ENCODE peak calls at places on chromosomes 1 and 21, in five cellular contexts. O is HepG2, S is uterus, Q is fibroblast of pulmonary artery, H is cardiac fibroblast. K is an unnamed sample.

GRCh38 chr1:23441446-23442148 is 17.0 kb upstream of the TCEA3 start:
- DNase-seq in S (peak), O (no peak), H (no peak), Q (no peak), K (no peak)

GRCh38 chr1:119531606-119532323 is 24.8 kb downstream of the HSD3B1 start:
- DNase-seq in O (no peak), S (no peak), Q (no peak), H (no peak), K (peak)

GRCh38 chr21:44848821-44849521 is 24.5 kb downstream of the PTTG1IP start:
- DNase-seq in O (no peak), S (no peak), Q (no peak), H (no peak), K (no peak)

GRCh38 chr1:240831191-240831631 is 219.3 kb upstream of the GREM2 start:
- DNase-seq in O (no peak), S (no peak), H (peak), Q (peak), K (peak)

GRCh38 chr21:36150192-36150711 is 6.4 kb upstream of the DOP1B start:
- DNase-seq in Q (peak), H (peak), O (no peak), S (peak), K (peak)

GRCh38 chr21:38494688-38495087 is 3.6 kb downstream of the ERG start:
- DNase-seq in H (peak), Q (no peak), O (no peak), S (no peak), K (no peak)

GRCh38 chr1:234976880-234977680 is 151.6 kb downstream of the TOMM20 start:
- DNase-seq in O (no peak), S (peak), H (no peak), Q (no peak), K (no peak)

GRCh38 chr1:44775078-44775929 is at the start of gene RPS8:
- DNase-seq in H (peak), S (peak), O (peak), Q (peak), K (peak)

GRCh38 chr1:211511947-211512346 is 20.0 kb upstream of the RD3 start:
- DNase-seq in Q (peak), S (no peak), H (peak), O (no peak), K (no peak)

DNA sequence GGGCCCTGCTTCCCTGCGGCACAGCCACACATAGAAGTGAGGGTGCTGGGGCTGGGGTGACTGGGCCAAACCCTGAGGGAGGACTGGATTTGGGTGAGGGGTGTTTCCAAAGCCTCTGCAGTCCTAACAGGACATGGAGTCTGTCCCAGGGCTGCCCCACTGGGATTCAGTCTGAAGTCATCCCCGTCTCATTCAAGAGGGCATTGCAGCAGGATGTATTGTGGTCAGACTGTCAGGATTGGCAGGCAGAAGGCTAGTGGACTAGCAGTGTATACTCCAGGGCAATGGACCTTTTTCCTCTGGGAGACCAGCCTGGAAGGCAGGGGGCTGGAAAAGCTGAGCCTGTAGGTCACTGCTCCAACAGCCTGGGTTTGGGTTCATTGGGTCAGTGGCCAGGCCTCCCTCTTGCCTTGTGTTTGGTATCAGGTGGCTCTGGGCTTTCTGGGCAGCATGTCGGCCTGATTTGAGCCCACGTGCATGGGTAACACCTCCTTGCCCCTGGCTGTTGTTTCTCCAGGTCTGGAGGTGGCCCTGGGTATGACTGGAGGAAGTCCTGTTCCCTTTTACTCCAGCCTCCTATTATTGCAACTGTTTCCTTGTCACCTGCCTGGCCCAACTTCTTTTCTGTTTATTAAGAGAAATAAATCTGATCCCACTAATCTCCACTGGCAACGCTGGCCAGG is 41.0 kb upstream of the SYNC start:
- DNase-seq in O (no peak), Q (no peak), S (no peak), H (no peak), K (no peak)
- H3K4me3 ChIP-seq in O (peak), Q (no peak), S (no peak), H (no peak), K (no peak)

GRCh38 chr1:65471213-65471833 is 50.9 kb downstream of the LEPR start:
- DNase-seq in Q (no peak), O (peak), H (no peak), S (no peak), K (no peak)
- H3K4me3 ChIP-seq in Q (no peak), O (peak), H (no peak), S (no peak), K (no peak)

GRCh38 chr1:36450919-36451305 is 661 bp upstream of the OSCP1 start:
- DNase-seq in O (no peak), H (no peak), Q (no peak), S (no peak), K (no peak)
- H3K4me3 ChIP-seq in O (peak), H (peak), Q (peak), S (peak), K (peak)

DNA sequence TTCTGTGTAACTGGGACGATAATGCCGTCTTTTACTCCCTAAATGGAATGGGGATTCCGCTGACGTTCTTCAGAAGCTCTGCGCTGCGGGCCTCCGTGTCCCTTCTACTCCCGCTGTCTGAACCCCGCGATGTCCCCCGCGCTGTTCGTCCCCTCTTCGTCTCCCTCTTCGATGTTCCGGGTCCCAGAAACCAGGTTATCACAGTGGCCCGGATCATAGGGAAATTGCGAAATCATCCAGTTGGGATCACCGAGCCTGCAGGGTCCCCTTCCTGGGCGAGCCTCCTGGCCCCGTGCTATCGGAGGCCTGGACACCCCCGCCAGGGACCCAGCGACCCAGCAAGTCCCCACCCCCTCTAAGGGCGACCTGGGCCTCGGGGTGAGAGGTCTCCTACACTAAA is 154.2 kb downstream of the PPIAL4G start:
- DNase-seq in H (no peak), Q (no peak), S (no peak), O (no peak), K (no peak)
- H3K4me3 ChIP-seq in H (no peak), Q (no peak), S (no peak), O (no peak), K (no peak)

GRCh38 chr1:115977481-115978258 is 1.4 kb downstream of the SLC22A15 start:
- DNase-seq in Q (peak), S (no peak), H (peak), O (peak), K (peak)
- H3K4me3 ChIP-seq in Q (no peak), S (no peak), H (no peak), O (no peak), K (peak)

GRCh38 chr1:200873671-200874397 is 1.1 kb downstream of the GPR25 start:
- DNase-seq in H (peak), Q (no peak), S (no peak), O (no peak), K (no peak)
- H3K4me3 ChIP-seq in H (no peak), Q (no peak), S (no peak), O (no peak), K (no peak)

DNA sequence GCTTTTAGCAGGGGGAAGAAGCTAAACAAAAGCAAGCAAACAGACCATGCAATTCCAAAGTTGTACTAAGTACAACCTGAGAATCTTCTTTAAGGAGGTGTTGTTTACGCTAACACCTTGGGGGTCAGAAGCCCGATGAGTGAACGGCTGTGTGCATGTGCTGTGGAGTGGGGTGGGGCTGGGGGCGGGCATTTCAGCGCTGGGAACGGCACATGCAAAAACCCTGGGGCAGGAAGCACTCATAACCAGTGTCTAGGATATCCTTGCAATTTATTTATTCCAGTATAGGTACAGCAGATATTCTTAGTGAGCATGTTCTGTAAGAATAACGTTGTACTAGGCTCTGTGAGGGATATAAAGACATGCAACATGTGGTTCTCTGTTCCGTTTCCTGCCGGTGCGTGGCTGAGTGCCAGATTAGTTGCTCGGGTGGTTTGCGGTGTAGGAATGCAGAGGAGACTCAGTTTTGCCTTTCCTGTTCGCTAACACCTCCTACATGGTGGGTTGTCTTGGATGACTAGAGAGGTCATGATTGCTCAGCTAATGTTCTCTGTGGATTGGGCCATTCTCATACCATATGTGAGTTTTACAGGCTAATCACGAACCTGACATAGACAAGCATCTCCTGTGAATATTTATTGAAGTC is 3.7 kb downstream of the FASLG start:
- DNase-seq in O (no peak), S (peak), H (peak), Q (peak), K (peak)
- H3K4me3 ChIP-seq in O (no peak), S (no peak), H (no peak), Q (no peak), K (no peak)

GRCh38 chr1:2317230-2318065 is 73.9 kb downstream of the MORN1 start:
- DNase-seq in Q (no peak), O (peak), H (no peak), S (no peak), K (no peak)

GRCh38 chr1:2314803-2315710 is 76.3 kb downstream of the MORN1 start:
- DNase-seq in O (peak), Q (peak), H (no peak), S (peak), K (peak)

GRCh38 chr1:2314297-2314802 is 77.0 kb downstream of the MORN1 start:
- DNase-seq in S (peak), H (peak), Q (peak), O (peak), K (peak)

GRCh38 chr1:2316451-2316940 is 74.9 kb downstream of the MORN1 start:
- DNase-seq in S (no peak), O (no peak), H (no peak), Q (no peak), K (no peak)

DNA sequence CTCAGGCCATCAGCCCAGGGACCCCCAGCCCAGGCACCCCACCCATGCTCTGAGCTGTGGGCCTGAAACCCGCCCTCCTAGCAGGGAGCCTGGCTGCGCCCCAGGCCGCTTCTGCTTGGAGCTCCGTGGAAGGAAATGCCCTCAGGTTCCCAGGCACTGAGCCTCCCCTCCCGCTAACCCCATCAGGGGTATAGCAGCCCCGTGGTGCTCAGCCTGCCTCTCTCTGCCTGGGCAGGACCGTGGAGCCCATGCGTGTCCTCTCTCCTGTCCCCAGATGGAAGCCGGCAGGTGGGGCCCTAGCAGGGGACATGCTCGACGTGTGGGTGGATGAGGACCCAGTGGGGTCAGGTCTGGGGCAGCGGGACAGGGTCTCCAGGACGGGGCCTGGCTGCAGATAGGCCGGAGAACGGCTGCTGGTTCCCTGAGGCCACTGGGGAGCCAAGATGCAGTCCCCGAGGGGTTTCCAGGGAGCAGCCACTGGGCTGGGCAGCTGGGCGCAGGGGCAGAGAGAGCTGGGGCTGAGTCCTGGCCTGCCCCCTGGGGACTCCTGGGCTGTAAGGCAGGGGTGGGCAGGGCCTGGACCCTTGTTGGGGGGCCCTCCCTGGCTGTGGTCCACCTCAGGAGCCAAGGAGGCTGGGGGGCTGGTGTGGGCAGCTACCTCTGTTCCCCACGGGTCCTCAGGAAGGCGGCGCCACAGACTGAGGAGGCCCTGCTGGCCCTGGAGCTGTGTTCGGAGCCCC is 75.5 kb downstream of the MORN1 start:
- DNase-seq in S (no peak), H (no peak), Q (no peak), O (no peak), K (no peak)
- H3K4me3 ChIP-seq in S (no peak), H (no peak), Q (no peak), O (peak), K (no peak)

GRCh38 chr1:46665983-46666382 is 2.2 kb downstream of the ATPAF1 start:
- DNase-seq in Q (no peak), H (no peak), O (no peak), S (no peak), K (no peak)
- H3K4me3 ChIP-seq in Q (no peak), H (no peak), O (no peak), S (no peak), K (no peak)

GRCh38 chr1:40421694-40422384 is 28.4 kb upstream of the ZFP69B start:
- DNase-seq in S (no peak), O (peak), Q (peak), H (peak), K (peak)

GRCh38 chr1:40421348-40421693 is 29.0 kb upstream of the ZFP69B start:
- DNase-seq in O (no peak), H (no peak), S (no peak), Q (no peak), K (no peak)

GRCh38 chr1:40423264-40423642 is 27.0 kb upstream of the ZFP69B start:
- DNase-seq in O (no peak), H (no peak), Q (no peak), S (no peak), K (no peak)

GRCh38 chr1:40423951-40424618 is 26.2 kb upstream of the ZFP69B start:
- DNase-seq in Q (no peak), O (no peak), H (no peak), S (no peak), K (no peak)

DNA sequence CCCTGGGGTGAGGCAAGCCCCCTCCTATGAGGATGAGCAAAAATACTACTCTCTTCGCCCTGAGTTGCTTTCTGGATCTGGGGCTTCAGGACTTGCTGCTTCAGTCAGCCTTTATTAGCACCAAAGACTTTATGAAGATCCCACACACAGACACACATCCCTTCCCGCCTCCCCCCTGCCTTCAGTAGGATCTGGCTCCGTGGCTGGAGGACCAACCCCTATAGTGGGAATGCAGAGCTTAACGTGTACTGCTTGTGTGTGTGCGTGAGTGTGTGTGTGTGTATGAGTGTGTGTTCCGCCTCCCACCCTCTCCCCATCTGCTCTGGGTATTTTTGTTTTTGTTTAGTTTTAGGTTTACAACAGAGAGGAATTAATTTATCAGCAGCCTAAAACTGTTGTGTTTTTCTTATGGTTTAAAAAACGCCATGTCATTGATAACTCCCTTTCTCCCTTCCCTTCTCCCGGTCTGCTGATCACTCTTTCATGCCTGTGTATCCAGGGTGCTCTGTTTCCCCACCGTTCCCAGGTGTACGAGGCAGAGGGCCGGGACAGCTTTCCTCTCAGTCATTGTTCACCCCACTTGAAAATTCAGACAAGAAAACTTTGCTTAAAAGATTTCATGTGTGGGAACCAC is 27.5 kb upstream of the ZFP69B start:
- DNase-seq in Q (no peak), S (no peak), O (no peak), H (no peak), K (no peak)
- H3K4me3 ChIP-seq in Q (no peak), S (no peak), O (peak), H (no peak), K (no peak)